ENCODE peak calls at places on chromosome 18, in five cellular contexts. One of them, this sample, is unnamed.

GRCh38 chr18:8798996-8799395 is 93.6 kb downstream of the MTCL1 start:
- DNase-seq in pancreas: no peak
- DNase-seq in globus pallidus: no peak
- DNase-seq in fibroblast of mammary gland: peak; percentile 8
- DNase-seq in stimulated activated CD4-positive, alpha-beta T cell treated with anti-CD3 and anti-CD28 coated beads, Interleukin-1b, Interleukin-23, amount 100 ng/mL, for 24 hours: no peak
- DNase-seq in this sample: no peak

GRCh38 chr18:76657911-76658475 is 163.0 kb upstream of the ZNF516 start:
- DNase-seq in stimulated activated CD4-positive, alpha-beta T cell treated with anti-CD3 and anti-CD28 coated beads, Interleukin-1b, Interleukin-23, amount 100 ng/mL, for 24 hours: no peak
- DNase-seq in fibroblast of mammary gland: no peak
- DNase-seq in pancreas: no peak
- DNase-seq in globus pallidus: no peak
- DNase-seq in this sample: no peak

GRCh38 chr18:75158465-75159237 is 50.3 kb downstream of the PTGR3 start:
- DNase-seq in pancreas: no peak
- DNase-seq in stimulated activated CD4-positive, alpha-beta T cell treated with anti-CD3 and anti-CD28 coated beads, Interleukin-1b, Interleukin-23, amount 100 ng/mL, for 24 hours: no peak
- DNase-seq in fibroblast of mammary gland: no peak
- DNase-seq in globus pallidus: no peak
- DNase-seq in this sample: no peak

GRCh38 chr18:55109818-55110414 is 150.7 kb upstream of the CCDC68 start:
- DNase-seq in stimulated activated CD4-positive, alpha-beta T cell treated with anti-CD3 and anti-CD28 coated beads, Interleukin-1b, Interleukin-23, amount 100 ng/mL, for 24 hours: no peak
- DNase-seq in globus pallidus: no peak
- DNase-seq in pancreas: no peak
- DNase-seq in fibroblast of mammary gland: no peak
- DNase-seq in this sample: no peak

GRCh38 chr18:46278481-46279465 is 174.6 kb downstream of the HAUS1 start:
- DNase-seq in stimulated activated CD4-positive, alpha-beta T cell treated with anti-CD3 and anti-CD28 coated beads, Interleukin-1b, Interleukin-23, amount 100 ng/mL, for 24 hours: no peak
- DNase-seq in globus pallidus: no peak
- DNase-seq in fibroblast of mammary gland: peak; percentile 72
- DNase-seq in pancreas: no peak
- DNase-seq in this sample: no peak

GRCh38 chr18:62741118-62741566 is 25.8 kb downstream of the PHLPP1 start:
- DNase-seq in stimulated activated CD4-positive, alpha-beta T cell treated with anti-CD3 and anti-CD28 coated beads, Interleukin-1b, Interleukin-23, amount 100 ng/mL, for 24 hours: no peak
- DNase-seq in globus pallidus: no peak
- DNase-seq in pancreas: no peak
- DNase-seq in fibroblast of mammary gland: peak; percentile 74
- DNase-seq in this sample: no peak

GRCh38 chr18:21314721-21315120 is 72.7 kb downstream of the GREB1L start:
- DNase-seq in stimulated activated CD4-positive, alpha-beta T cell treated with anti-CD3 and anti-CD28 coated beads, Interleukin-1b, Interleukin-23, amount 100 ng/mL, for 24 hours: no peak
- DNase-seq in globus pallidus: no peak
- DNase-seq in fibroblast of mammary gland: no peak
- DNase-seq in pancreas: no peak
- DNase-seq in this sample: no peak

GRCh38 chr18:3998698-3999333 is 456.3 kb downstream of the DLGAP1 start:
- DNase-seq in fibroblast of mammary gland: peak; percentile 79
- DNase-seq in stimulated activated CD4-positive, alpha-beta T cell treated with anti-CD3 and anti-CD28 coated beads, Interleukin-1b, Interleukin-23, amount 100 ng/mL, for 24 hours: no peak
- DNase-seq in globus pallidus: peak; percentile 31
- DNase-seq in pancreas: no peak
- DNase-seq in this sample: no peak

GRCh38 chr18:37294951-37295350 is 270.6 kb downstream of the CELF4 start:
- DNase-seq in stimulated activated CD4-positive, alpha-beta T cell treated with anti-CD3 and anti-CD28 coated beads, Interleukin-1b, Interleukin-23, amount 100 ng/mL, for 24 hours: no peak
- DNase-seq in globus pallidus: no peak
- DNase-seq in fibroblast of mammary gland: peak; percentile 16
- DNase-seq in pancreas: no peak
- DNase-seq in this sample: no peak

GRCh38 chr18:23053756-23054457 is 81.4 kb upstream of the CABLES1 start:
- DNase-seq in pancreas: peak; percentile 16
- DNase-seq in stimulated activated CD4-positive, alpha-beta T cell treated with anti-CD3 and anti-CD28 coated beads, Interleukin-1b, Interleukin-23, amount 100 ng/mL, for 24 hours: no peak
- DNase-seq in globus pallidus: peak; percentile 13
- DNase-seq in fibroblast of mammary gland: peak; percentile 62
- DNase-seq in this sample: no peak

GRCh38 chr18:36440614-36441013 is 143.1 kb downstream of the FHOD3 start:
- DNase-seq in globus pallidus: no peak
- DNase-seq in fibroblast of mammary gland: no peak
- DNase-seq in pancreas: no peak
- DNase-seq in stimulated activated CD4-positive, alpha-beta T cell treated with anti-CD3 and anti-CD28 coated beads, Interleukin-1b, Interleukin-23, amount 100 ng/mL, for 24 hours: no peak
- DNase-seq in this sample: peak; percentile 37

GRCh38 chr18:5476961-5477800 is 66.6 kb downstream of the EPB41L3 start:
- DNase-seq in pancreas: no peak
- DNase-seq in stimulated activated CD4-positive, alpha-beta T cell treated with anti-CD3 and anti-CD28 coated beads, Interleukin-1b, Interleukin-23, amount 100 ng/mL, for 24 hours: no peak
- DNase-seq in globus pallidus: no peak
- DNase-seq in fibroblast of mammary gland: peak; percentile 36
- DNase-seq in this sample: no peak

GRCh38 chr18:3246636-3247242 is 862 bp upstream of the MYL12A start:
- DNase-seq in pancreas: peak; percentile 44
- DNase-seq in globus pallidus: peak; percentile 61
- DNase-seq in stimulated activated CD4-positive, alpha-beta T cell treated with anti-CD3 and anti-CD28 coated beads, Interleukin-1b, Interleukin-23, amount 100 ng/mL, for 24 hours: no peak
- DNase-seq in fibroblast of mammary gland: peak; percentile 16
- DNase-seq in this sample: no peak

GRCh38 chr18:58828399-58829121 is 36.1 kb upstream of the ZNF532 start:
- DNase-seq in stimulated activated CD4-positive, alpha-beta T cell treated with anti-CD3 and anti-CD28 coated beads, Interleukin-1b, Interleukin-23, amount 100 ng/mL, for 24 hours: no peak
- DNase-seq in pancreas: no peak
- DNase-seq in globus pallidus: no peak
- DNase-seq in fibroblast of mammary gland: no peak
- DNase-seq in this sample: no peak

GRCh38 chr18:48319796-48320638 is 89.2 kb downstream of the ZBTB7C start:
- DNase-seq in fibroblast of mammary gland: peak; percentile 16
- DNase-seq in globus pallidus: no peak
- DNase-seq in stimulated activated CD4-positive, alpha-beta T cell treated with anti-CD3 and anti-CD28 coated beads, Interleukin-1b, Interleukin-23, amount 100 ng/mL, for 24 hours: no peak
- DNase-seq in pancreas: no peak
- DNase-seq in this sample: no peak

GRCh38 chr18:21362921-21363320 is 120.9 kb downstream of the GREB1L start:
- DNase-seq in fibroblast of mammary gland: peak; percentile 52
- DNase-seq in globus pallidus: peak; percentile 18
- DNase-seq in stimulated activated CD4-positive, alpha-beta T cell treated with anti-CD3 and anti-CD28 coated beads, Interleukin-1b, Interleukin-23, amount 100 ng/mL, for 24 hours: no peak
- DNase-seq in pancreas: no peak
- DNase-seq in this sample: peak; percentile 28

GRCh38 chr18:11607897-11608296 is 1.5 kb upstream of the SLC35G4 start:
- DNase-seq in stimulated activated CD4-positive, alpha-beta T cell treated with anti-CD3 and anti-CD28 coated beads, Interleukin-1b, Interleukin-23, amount 100 ng/mL, for 24 hours: no peak
- DNase-seq in pancreas: no peak
- DNase-seq in fibroblast of mammary gland: peak; percentile 3
- DNase-seq in globus pallidus: peak; percentile 11
- DNase-seq in this sample: no peak